ENCODE peak calls at places on chromosomes 13 and 19, in six cellular contexts. E is IMR-90, W is neuronal stem cell, M is H9, H is H1, Z is trophoblast cell. X is an unnamed sample.

GRCh38 chr13:74444877-74445479 is 310.8 kb upstream of the KLF12 start:
- DNase-seq in E (peak; percentile 14), W (no peak), M (no peak), H (no peak), Z (no peak), X (no peak)

GRCh38 chr13:70985371-70985770 is 877.1 kb upstream of the KLHL1 start:
- DNase-seq in E (no peak), W (no peak), M (no peak), H (no peak), Z (no peak), X (no peak)

GRCh38 chr19:5627395-5627904 is 4.6 kb downstream of the SAFB start:
- DNase-seq in E (peak; percentile 72), W (no peak), M (peak; percentile 31), H (no peak), Z (peak; percentile 42), X (peak; percentile 47)

GRCh38 chr13:69828527-69828926 is 279.1 kb upstream of the ATXN8OS start:
- DNase-seq in E (no peak), W (no peak), M (no peak), H (no peak), Z (no peak), X (no peak)

GRCh38 chr19:4083677-4084546 is 17.2 kb upstream of the ZBTB7A start:
- DNase-seq in E (no peak), W (no peak), M (peak; percentile 71), H (no peak), Z (peak; percentile 92), X (no peak)

GRCh38 chr19:51904331-51905165 is at the start of gene ZNF649:
- DNase-seq in E (peak; percentile 84), W (peak; percentile 85), M (peak; percentile 87), H (peak; percentile 88), Z (peak; percentile 95), X (peak; percentile 90)

GRCh38 chr13:97979556-97979955 is 26.1 kb downstream of the IPO5 start:
- DNase-seq in E (no peak), W (no peak), M (no peak), H (no peak), Z (no peak), X (no peak)

GRCh38 chr19:4519521-4520277 is 1.4 kb upstream of the PLIN4 start:
- DNase-seq in E (no peak), W (no peak), M (no peak), H (no peak), Z (no peak), X (peak; percentile 53)

GRCh38 chr13:35822666-35823065 is 308.5 kb downstream of the DCLK1 start:
- DNase-seq in E (no peak), W (peak; percentile 9), M (no peak), H (no peak), Z (peak; percentile 27), X (no peak)

GRCh38 chr19:8577247-8577646 is at the start of gene MYO1F:
- DNase-seq in E (no peak), W (no peak), M (no peak), H (no peak), Z (no peak), X (no peak)

GRCh38 chr13:106101201-106101600 is 434.3 kb downstream of the EFNB2 start:
- DNase-seq in E (no peak), W (no peak), M (no peak), H (no peak), Z (no peak), X (no peak)

GRCh38 chr13:106100261-106100919 is 435.1 kb downstream of the EFNB2 start:
- DNase-seq in E (no peak), W (peak; percentile 74), M (peak; percentile 91), H (peak; percentile 72), Z (peak; percentile 82), X (no peak)

GRCh38 chr13:106098778-106099177 is 436.7 kb downstream of the EFNB2 start:
- DNase-seq in E (no peak), W (no peak), M (no peak), H (no peak), Z (no peak), X (no peak)

GRCh38 chr13:106102776-106103175 is 432.7 kb downstream of the EFNB2 start:
- DNase-seq in E (no peak), W (no peak), M (no peak), H (no peak), Z (no peak), X (no peak)

DNA sequence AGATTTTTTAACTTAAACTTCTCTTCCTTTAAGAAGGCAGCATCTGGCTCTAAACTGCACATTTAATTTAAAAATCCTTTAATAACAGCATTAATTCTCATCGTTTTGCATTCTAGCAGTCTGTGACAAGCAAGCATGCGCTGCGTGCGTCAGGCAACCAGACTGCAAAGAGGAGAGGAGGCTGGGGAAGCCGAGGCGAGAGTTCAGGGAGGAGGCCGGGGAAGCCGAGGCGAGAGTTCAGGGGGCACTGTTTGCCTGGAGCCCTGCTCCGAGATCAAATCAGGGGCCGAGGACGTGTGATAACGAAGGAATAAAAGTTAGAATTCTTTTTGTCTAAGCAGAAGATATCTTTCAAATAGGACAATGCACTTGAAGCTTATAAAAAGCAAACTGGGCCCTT is 435.7 kb downstream of the EFNB2 start:
- DNase-seq in E (no peak), W (no peak), M (no peak), H (no peak), Z (no peak), X (no peak)
- H2BK120ac ChIP-seq in E (no peak overlapping the region), W (no peak overlapping the region), M (no peak overlapping the region), H (peak overlapping the region; percentile 65), Z (no peak overlapping the region), X (no peak overlapping the region)

GRCh38 chr13:21149568-21149967 is 26.8 kb downstream of the SKA3 start:
- DNase-seq in E (peak; percentile 38), W (no peak), M (no peak), H (no peak), Z (no peak), X (peak; percentile 60)

GRCh38 chr13:21150013-21150412 is 26.3 kb downstream of the SKA3 start:
- DNase-seq in E (no peak), W (no peak), M (no peak), H (no peak), Z (no peak), X (peak; percentile 31)

GRCh38 chr13:21152251-21152899 is 24.0 kb downstream of the SKA3 start:
- DNase-seq in E (no peak), W (no peak), M (peak; percentile 42), H (no peak), Z (no peak), X (no peak)

GRCh38 chr13:21147827-21148226 is 28.5 kb downstream of the SKA3 start:
- DNase-seq in E (no peak), W (no peak), M (no peak), H (no peak), Z (no peak), X (no peak)

GRCh38 chr13:21148557-21149258 is 27.6 kb downstream of the SKA3 start:
- DNase-seq in E (no peak), W (no peak), M (no peak), H (no peak), Z (no peak), X (no peak)
- H3K4me2 ChIP-seq in E (no peak overlapping the region), W (no peak overlapping the region), M (no peak overlapping the region), H (no peak overlapping the region), Z (no peak overlapping the region), X (no peak overlapping the region)

GRCh38 chr19:34957830-34958751 is 5.9 kb downstream of the ZNF792 start:
- DNase-seq in E (no peak), W (no peak), M (no peak), H (peak; percentile 27), Z (no peak), X (no peak)
- H3K9me3 ChIP-seq in E (peaks cover 41% of the 10 kb centered on the region), W (peaks cover 39% of the 10 kb centered on the region), M (peaks cover 40% of the 10 kb centered on the region), H (peaks cover 58% of the 10 kb centered on the region), Z (peaks cover 37% of the 10 kb centered on the region), X (peaks cover 70% of the 10 kb centered on the region)

DNA sequence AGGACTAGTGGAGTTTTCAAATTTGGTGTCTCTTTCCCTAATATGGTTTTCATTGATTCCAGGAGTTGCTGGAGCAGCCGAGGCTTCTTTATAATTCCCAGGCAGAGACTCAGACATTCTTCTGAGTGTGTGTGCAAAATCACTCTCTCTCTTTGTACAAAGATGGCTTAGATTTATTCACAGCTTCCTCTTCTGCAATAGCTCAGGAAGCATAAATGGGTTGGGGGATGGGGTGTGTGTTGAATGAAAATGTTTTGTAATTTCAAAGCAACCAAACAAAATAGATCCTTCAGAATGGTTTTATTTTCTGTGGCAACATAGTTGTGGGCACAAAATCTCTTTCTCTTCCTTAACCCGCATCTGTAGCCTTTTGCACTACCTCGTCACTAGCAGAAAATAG is 66.5 kb downstream of the CBY2 start:
- DNase-seq in E (no peak), W (no peak), M (no peak), H (no peak), Z (no peak), X (peak; percentile 24)
- H2BK120ac ChIP-seq in E (no peak overlapping the region), W (no peak overlapping the region), M (no peak overlapping the region), H (peak overlapping the region; percentile 18), Z (no peak overlapping the region), X (no peak overlapping the region)

DNA sequence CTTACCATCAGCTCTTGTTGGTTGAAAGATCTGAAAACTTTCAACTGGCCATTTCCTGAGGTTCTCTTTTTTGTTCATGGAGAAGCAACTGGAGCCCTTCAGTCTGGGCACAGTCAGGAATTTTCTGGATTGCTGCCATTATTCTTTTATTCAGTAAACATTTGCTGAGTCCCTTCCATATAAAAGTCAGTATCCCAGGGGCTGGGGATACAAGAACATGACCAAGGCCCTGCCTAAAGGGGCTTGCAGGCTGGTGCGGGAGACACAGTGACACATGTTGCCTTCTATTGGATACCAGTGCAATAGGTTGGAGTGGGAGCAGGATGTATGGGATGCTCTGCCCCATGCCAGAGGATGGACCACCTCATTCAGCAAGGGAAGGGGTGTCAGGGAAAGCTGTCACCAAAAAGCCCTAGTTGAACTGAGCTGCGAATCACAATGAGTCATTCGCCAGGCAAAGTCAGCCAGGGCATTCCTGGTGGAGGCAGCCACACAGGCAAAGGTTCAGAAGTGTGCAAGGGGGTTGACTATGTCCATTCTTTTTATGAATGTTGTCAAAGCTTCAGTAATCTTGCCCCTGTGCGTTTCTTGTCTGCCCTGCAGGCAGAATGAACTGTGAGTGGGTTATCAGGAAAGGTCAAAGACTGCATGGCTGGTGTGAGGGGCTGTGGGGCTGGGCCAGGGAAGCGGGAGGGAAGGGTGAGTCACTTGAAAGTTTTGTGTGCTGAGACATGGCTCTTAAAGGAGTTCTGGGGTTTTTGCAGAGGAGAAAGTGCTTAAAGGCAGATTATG is 395.9 kb downstream of the KCNRG start:
- DNase-seq in E (peak; percentile 86), W (no peak), M (no peak), H (no peak), Z (peak; percentile 88), X (peak; percentile 89)
- H3K4me2 ChIP-seq in E (peak overlapping the region; percentile 63), W (no peak overlapping the region), M (no peak overlapping the region), H (no peak overlapping the region), Z (no peak overlapping the region), X (no peak overlapping the region)